ENCODE peak calls at places on chromosomes 12 and 14, in six cellular contexts. E, H, G, M, V and I are unnamed samples.
A peak's percentile ranks its signal among the peaks of the same experiment; 100 is the strongest.

GRCh38 chr12:55827806-55828205 is 1.6 kb downstream of the DNAJC14 start:
- DNase-seq in E (no peak), H (no peak), G (no peak), M (peak; percentile 67), V (no peak), I (no peak)

GRCh38 chr12:6775185-6775770 is 3.0 kb downstream of the LAG3 start:
- DNase-seq in E (no peak), H (no peak), G (no peak), M (no peak), V (no peak), I (no peak)

GRCh38 chr12:54172102-54172630 is 16.6 kb downstream of the SMUG1 start:
- DNase-seq in E (no peak), H (no peak), G (no peak), M (no peak), V (no peak), I (no peak)

GRCh38 chr14:80669416-80669815 is 272.1 kb downstream of the CEP128 start:
- DNase-seq in E (no peak), H (no peak), G (no peak), M (no peak), V (no peak), I (no peak)

GRCh38 chr12:89286506-89286905 is 65.8 kb downstream of the DUSP6 start:
- DNase-seq in E (no peak), H (no peak), G (no peak), M (no peak), V (no peak), I (no peak)

GRCh38 chr12:65126482-65126881 is 5.4 kb upstream of the WIF1 start:
- DNase-seq in E (no peak), H (no peak), G (no peak), M (no peak), V (no peak), I (no peak)

GRCh38 chr12:6852651-6853354 is 853 bp downstream of the USP5 start:
- DNase-seq in E (peak; percentile 52), H (peak; percentile 45), G (peak; percentile 89), M (no peak), V (peak; percentile 52), I (no peak)

GRCh38 chr14:35687335-35687939 is 121.7 kb downstream of the RALGAPA1 start:
- DNase-seq in E (no peak), H (no peak), G (no peak), M (no peak), V (peak; percentile 69), I (no peak)

GRCh38 chr12:110657747-110658146 is 31.2 kb downstream of the HVCN1 start:
- DNase-seq in E (no peak), H (no peak), G (no peak), M (no peak), V (no peak), I (peak; percentile 25)

GRCh38 chr14:99909500-99910064 is 116.4 kb downstream of the EML1 start:
- DNase-seq in E (no peak), H (no peak), G (no peak), M (no peak), V (no peak), I (no peak)

GRCh38 chr12:43937947-43938346 is 102.1 kb downstream of the TMEM117 start:
- DNase-seq in E (no peak), H (no peak), G (no peak), M (no peak), V (peak; percentile 14), I (no peak)

GRCh38 chr12:123233505-123234299 is 466 bp downstream of the MTRFR start:
- DNase-seq in E (no peak), H (no peak), G (no peak), M (no peak), V (peak; percentile 24), I (no peak)

GRCh38 chr12:106918746-106919145 is 37.0 kb upstream of the TMEM263 start:
- DNase-seq in E (no peak), H (no peak), G (no peak), M (no peak), V (peak; percentile 35), I (no peak)

GRCh38 chr14:64952598-64953309 is 10.2 kb upstream of the GPX2 start:
- DNase-seq in E (no peak), H (no peak), G (peak; percentile 17), M (peak; percentile 10), V (peak; percentile 18), I (no peak)

GRCh38 chr12:6551496-6552139 is 4.2 kb downstream of the IFFO1 start:
- DNase-seq in E (no peak), H (no peak), G (no peak), M (no peak), V (no peak), I (no peak)

GRCh38 chr12:120640840-120641833 is 711 bp downstream of the CABP1 start:
- DNase-seq in E (peak; percentile 17), H (no peak), G (no peak), M (no peak), V (peak; percentile 29), I (no peak)

GRCh38 chr14:74846168-74846567 is 29.8 kb downstream of the PROX2 start:
- DNase-seq in E (no peak), H (no peak), G (no peak), M (no peak), V (no peak), I (no peak)

GRCh38 chr12:46214668-46215429 is 54.0 kb downstream of the SLC38A1 start:
- DNase-seq in E (peak; percentile 38), H (no peak), G (no peak), M (no peak), V (peak; percentile 40), I (no peak)